ENCODE peak calls at places on chromosomes 12 and 14, in eight cellular contexts. T is hypothalamus; S is activated CD4-positive, alpha-beta T cell treated with anti-CD3 and anti-CD28 coated beads, Interleukin-2, amount 50 U/mL, for 48 hours; C is upper lobe of right lung; R is body of pancreas; G is stimulated activated CD4-positive, alpha-beta T cell treated with anti-CD3 and anti-CD28 coated beads, Interleukin-12 subunit alpha, Interleukin-12 subunit beta, amount 100 ng/mL, for 4 hours; H is H54; A is T-helper 1 cell. D is an unnamed sample.

GRCh38 chr14:74601982-74602381 is 10.1 kb downstream of the LTBP2 start:
- DNase-seq in R (no peak), G (no peak), A (no peak), S (no peak), H (no peak), T (no peak), C (no peak), D (no peak)

GRCh38 chr12:75481774-75482173 is 1.2 kb downstream of the GLIPR1 start:
- DNase-seq in C (no peak), T (no peak), R (no peak), H (no peak), G (no peak), A (no peak), S (no peak), D (no peak)

GRCh38 chr12:103680591-103681065 is 93.6 kb downstream of the STAB2 start:
- DNase-seq in C (no peak), S (peak), A (no peak), R (no peak), T (no peak), G (no peak), H (no peak), D (no peak)

GRCh38 chr12:87368259-87368658 is 660.9 kb downstream of the C12orf50 start:
- DNase-seq in R (no peak), G (no peak), T (no peak), A (no peak), H (no peak), C (no peak), S (no peak), D (no peak)

GRCh38 chr14:22748691-22749090 is 17.8 kb upstream of the OXA1L start:
- DNase-seq in R (no peak), H (no peak), T (no peak), A (no peak), S (no peak), G (no peak), C (no peak), D (no peak)

GRCh38 chr12:111352300-111352993 is 16.4 kb downstream of the PHETA1 start:
- DNase-seq in G (no peak), A (no peak), R (no peak), H (no peak), T (no peak), C (no peak), S (no peak), D (no peak)

GRCh38 chr14:24426150-24426911 is 3.1 kb downstream of the CBLN3 start:
- DNase-seq in H (no peak), G (no peak), C (no peak), R (no peak), A (no peak), T (no peak), S (no peak), D (no peak)

GRCh38 chr12:18153826-18154225 is 63.8 kb upstream of the RERGL start:
- DNase-seq in G (no peak), H (no peak), T (no peak), C (no peak), R (no peak), A (no peak), S (no peak), D (no peak)

GRCh38 chr12:77833329-77833728 is 2.6 kb downstream of the NAV3 start:
- DNase-seq in T (no peak), G (no peak), C (no peak), A (no peak), H (no peak), R (no peak), S (no peak), D (no peak)

GRCh38 chr14:22598896-22599244 is 770 bp downstream of the ABHD4 start:
- DNase-seq in T (no peak), R (peak), G (no peak), H (peak), C (no peak), S (peak), A (no peak), D (no peak)

GRCh38 chr12:51683763-51684357 is 92.8 kb downstream of the SCN8A start:
- DNase-seq in T (no peak), A (no peak), S (no peak), C (no peak), R (peak), H (no peak), G (no peak), D (no peak)

GRCh38 chr12:25644964-25645363 is 91.9 kb upstream of the LMNTD1 start:
- DNase-seq in H (no peak), G (no peak), T (no peak), R (no peak), C (no peak), A (no peak), S (no peak), D (no peak)

GRCh38 chr12:57226588-57227314 is 2.8 kb upstream of the SHMT2 start:
- DNase-seq in C (no peak), T (no peak), H (no peak), G (no peak), R (no peak), S (no peak), A (no peak), D (no peak)

GRCh38 chr12:110917467-110917866 is 2.9 kb downstream of the MYL2 start:
- DNase-seq in T (no peak), S (no peak), C (no peak), R (no peak), A (no peak), G (no peak), H (peak), D (no peak)

GRCh38 chr12:39390752-39391151 is 52.2 kb downstream of the KIF21A start:
- DNase-seq in C (no peak), R (no peak), T (no peak), H (no peak), A (no peak), S (no peak), G (no peak), D (no peak)

GRCh38 chr12:31574803-31575573 is 15.9 kb downstream of the DENND5B start:
- DNase-seq in T (no peak), A (no peak), R (no peak), C (no peak), H (no peak), G (no peak), S (no peak), D (no peak)

GRCh38 chr12:88996389-88996788 is 355.9 kb downstream of the DUSP6 start:
- DNase-seq in S (no peak), H (no peak), A (no peak), G (no peak), T (no peak), C (no peak), R (no peak), D (no peak)

GRCh38 chr12:47277972-47278448 is 198.3 kb upstream of the AMIGO2 start:
- DNase-seq in T (no peak), R (no peak), H (peak), A (no peak), G (peak), S (peak), C (no peak), D (no peak)

GRCh38 chr14:72606879-72607278 is 287.0 kb downstream of the DPF3 start:
- DNase-seq in H (no peak), T (no peak), A (no peak), G (no peak), S (no peak), R (no peak), C (no peak), D (no peak)

GRCh38 chr12:63826002-63826585 is 18.4 kb upstream of the SRGAP1 start:
- DNase-seq in H (peak), G (no peak), R (no peak), C (no peak), S (no peak), T (no peak), A (no peak), D (no peak)

GRCh38 chr12:40225984-40226602 is 1.3 kb downstream of the LRRK2 start:
- DNase-seq in H (no peak), T (no peak), R (no peak), S (no peak), G (no peak), A (no peak), C (no peak), D (no peak)

GRCh38 chr14:54662491-54663116 is 95.7 kb downstream of the SAMD4A start:
- DNase-seq in S (no peak), A (no peak), R (no peak), H (no peak), T (no peak), G (no peak), C (no peak), D (no peak)

GRCh38 chr12:20549115-20549719 is 145.9 kb upstream of the SLCO1C1 start:
- DNase-seq in S (no peak), C (no peak), A (no peak), H (no peak), R (no peak), T (no peak), G (no peak), D (no peak)

GRCh38 chr14:103134919-103135318 is 11.7 kb downstream of the TNFAIP2 start:
- DNase-seq in T (no peak), A (no peak), H (no peak), S (no peak), G (no peak), R (no peak), C (no peak), D (no peak)

GRCh38 chr12:45732936-45733335 is 3.4 kb downstream of the ARID2 start:
- DNase-seq in R (no peak), S (no peak), H (no peak), G (no peak), A (no peak), C (no peak), T (no peak), D (no peak)

GRCh38 chr12:674272-674781 is 11.1 kb upstream of the NINJ2 start:
- DNase-seq in T (no peak), G (peak), C (no peak), H (peak), S (peak), A (peak), R (no peak), D (no peak)

GRCh38 chr12:13005649-13006048 is 5.6 kb upstream of the HEBP1 start:
- DNase-seq in G (no peak), S (no peak), C (no peak), H (no peak), A (no peak), T (no peak), R (peak), D (no peak)

GRCh38 chr12:21942377-21942703 is 1.1 kb upstream of the ABCC9 start:
- DNase-seq in T (no peak), S (no peak), G (no peak), C (no peak), A (no peak), R (no peak), H (no peak), D (no peak)

GRCh38 chr14:50117456-50117855 is 1.1 kb upstream of the VCPKMT start:
- DNase-seq in C (no peak), R (no peak), S (no peak), A (no peak), G (no peak), T (no peak), H (no peak), D (no peak)

GRCh38 chr14:91372680-91373495 is 44.7 kb downstream of the CCDC88C start:
- DNase-seq in S (no peak), H (no peak), A (no peak), C (no peak), G (no peak), T (no peak), R (no peak), D (no peak)

GRCh38 chr12:48266826-48267225 is 63.7 kb upstream of the OR10AD1 start:
- DNase-seq in H (no peak), A (no peak), S (no peak), R (no peak), C (no peak), G (no peak), T (no peak), D (no peak)

GRCh38 chr12:108119126-108119973 is 9.7 kb upstream of the WSCD2 start:
- DNase-seq in C (no peak), R (no peak), H (no peak), A (no peak), S (no peak), G (no peak), T (no peak), D (no peak)

GRCh38 chr14:66249544-66249943 is 236.6 kb upstream of the CCDC196 start:
- DNase-seq in S (no peak), T (no peak), C (no peak), A (no peak), H (no peak), R (no peak), G (no peak), D (no peak)

GRCh38 chr14:95137804-95138167 is 19.5 kb downstream of the DICER1 start:
- DNase-seq in G (no peak), C (no peak), A (no peak), R (no peak), H (no peak), S (no peak), T (no peak), D (no peak)

GRCh38 chr14:77119852-77120251 is 21.7 kb downstream of the ZDHHC22 start:
- DNase-seq in C (no peak), G (no peak), R (no peak), A (no peak), T (no peak), H (no peak), S (no peak), D (no peak)

GRCh38 chr12:62933871-62934798 is 815 bp downstream of the PPM1H start:
- DNase-seq in A (no peak), R (peak), G (no peak), C (peak), H (peak), T (peak), S (peak), D (peak)

GRCh38 chr14:88856786-88857366 is 32.4 kb downstream of the TTC8 start:
- DNase-seq in R (no peak), T (no peak), C (no peak), G (no peak), A (no peak), H (no peak), S (no peak), D (no peak)

GRCh38 chr14:38420045-38420444 is 164.2 kb upstream of the CLEC14A start:
- DNase-seq in S (no peak), C (no peak), R (no peak), G (no peak), T (no peak), H (no peak), A (no peak), D (no peak)

D was measured in D721Med.